ENCODE peak calls at places on chromosomes 7 and 10, in nine cellular contexts. J is GM23248; W is adrenal gland; M is NCI-H2171 treated with DMSO at 0.1 percent for 48 hours; P is NCI-H446; T is fibroblast of pulmonary artery; L is Calu3; O is stimulated activated CD4-positive, alpha-beta T cell treated with anti-CD3 and anti-CD28 coated beads, TNF-alpha, amount 100 ng/mL, for 24 hours; B is caudate nucleus. V is an unnamed sample.

GRCh38 chr10:62068464-62068863 is 167.0 kb downstream of the ARID5B start:
- DNase-seq in P (no peak), L (no peak), T (no peak), M (no peak), B (no peak), W (no peak), J (no peak), O (no peak), V (no peak)

GRCh38 chr10:97422921-97423420 is 3.0 kb upstream of the PGAM1 start:
- DNase-seq in L (no peak), M (no peak), T (peak), J (peak), W (peak), P (no peak), O (peak), B (no peak), V (no peak)

GRCh38 chr10:624605-625334 is 64.7 kb downstream of the DIP2C start:
- DNase-seq in O (no peak), J (peak), W (peak), L (peak), M (peak), B (peak), T (peak), P (no peak), V (no peak)

GRCh38 chr7:82530361-82530760 is 86.8 kb upstream of the CACNA2D1 start:
- DNase-seq in L (no peak), P (no peak), T (peak), W (no peak), M (no peak), O (no peak), J (no peak), B (no peak), V (no peak)

GRCh38 chr10:103181244-103181643 is 11.8 kb downstream of the NT5C2 start:
- DNase-seq in O (no peak), B (no peak), P (no peak), L (no peak), W (no peak), M (peak), T (peak), J (no peak), V (peak)

GRCh38 chr7:38607466-38607865 is 23.7 kb downstream of the AMPH start:
- DNase-seq in B (no peak), P (no peak), O (no peak), L (no peak), J (no peak), T (no peak), W (no peak), M (no peak), V (no peak)

GRCh38 chr10:43264324-43264986 is 2.4 kb downstream of the RASGEF1A start:
- DNase-seq in W (no peak), O (no peak), T (no peak), J (no peak), P (no peak), M (peak), B (no peak), L (no peak), V (no peak)

GRCh38 chr10:121183241-121183640 is 332.1 kb downstream of the WDR11 start:
- DNase-seq in J (no peak), B (no peak), L (no peak), O (no peak), M (peak), W (no peak), P (peak), T (no peak), V (no peak)

GRCh38 chr10:123361832-123362231 is 207.6 kb downstream of the BUB3 start:
- DNase-seq in L (no peak), W (no peak), P (no peak), T (no peak), M (no peak), B (no peak), J (no peak), O (no peak), V (no peak)

GRCh38 chr10:14358886-14359573 is 28.3 kb upstream of the FRMD4A start:
- DNase-seq in B (no peak), J (no peak), L (no peak), O (no peak), W (no peak), T (no peak), P (no peak), M (no peak), V (no peak)

GRCh38 chr10:69626826-69627225 is 3.2 kb upstream of the FAM241B start:
- DNase-seq in B (no peak), M (no peak), J (no peak), W (no peak), P (no peak), L (no peak), T (no peak), O (no peak), V (no peak)

GRCh38 chr7:46440186-46440585 is 519.1 kb upstream of the IGFBP3 start:
- DNase-seq in L (no peak), W (no peak), M (no peak), O (no peak), T (no peak), B (no peak), J (no peak), P (no peak), V (no peak)

GRCh38 chr10:22301193-22301592 is 15.0 kb upstream of the COMMD3 start:
- DNase-seq in T (no peak), J (no peak), M (no peak), P (no peak), L (no peak), O (no peak), W (no peak), B (no peak), V (no peak)

GRCh38 chr7:91330378-91331295 is 66.4 kb downstream of the FZD1 start:
- DNase-seq in J (peak), T (peak), B (no peak), M (no peak), W (no peak), P (no peak), O (no peak), L (no peak), V (no peak)

GRCh38 chr7:143269254-143269653 is 6.0 kb downstream of the GSTK1 start:
- DNase-seq in J (no peak), T (no peak), O (no peak), L (no peak), W (no peak), M (no peak), P (no peak), B (no peak), V (no peak)

GRCh38 chr10:128316327-128316726 is 190.1 kb upstream of the MKI67 start:
- DNase-seq in P (no peak), J (no peak), B (no peak), T (no peak), W (no peak), L (no peak), O (no peak), M (no peak), V (no peak)

GRCh38 chr7:72753781-72754180 is 74.2 kb downstream of the TYW1B start:
- DNase-seq in T (no peak), M (no peak), O (no peak), L (no peak), B (no peak), P (no peak), W (no peak), J (no peak), V (no peak)

GRCh38 chr7:80770675-80771081 is 132.2 kb downstream of the CD36 start:
- DNase-seq in T (no peak), M (no peak), W (no peak), B (no peak), J (no peak), P (no peak), O (no peak), L (no peak), V (no peak)

GRCh38 chr10:34145751-34146150 is 669.3 kb downstream of the PARD3 start:
- DNase-seq in W (no peak), O (no peak), M (no peak), J (peak), T (peak), L (no peak), B (no peak), P (no peak), V (no peak)

GRCh38 chr7:139476139-139476538 is 7.3 kb downstream of the KLRG2 start:
- DNase-seq in W (no peak), L (no peak), T (no peak), O (no peak), M (no peak), J (no peak), P (no peak), B (no peak), V (no peak)

GRCh38 chr7:142582351-142582750 is 166.9 kb upstream of the PRSS1 start:
- DNase-seq in L (no peak), P (no peak), T (no peak), J (no peak), O (no peak), M (no peak), W (no peak), B (no peak), V (no peak)

GRCh38 chr10:96978621-96979154 is 146.6 kb downstream of the LCOR start:
- DNase-seq in P (no peak), W (no peak), B (no peak), L (no peak), O (no peak), J (no peak), T (no peak), M (no peak), V (no peak)

GRCh38 chr10:45040921-45041320 is 40.2 kb downstream of the ZNF22 start:
- DNase-seq in O (no peak), T (peak), W (no peak), M (no peak), P (no peak), L (no peak), J (peak), B (no peak), V (no peak)

GRCh38 chr10:36634916-36635315 is 490.5 kb upstream of the ANKRD30A start:
- DNase-seq in L (no peak), W (no peak), J (peak), O (no peak), M (no peak), P (no peak), T (peak), B (no peak), V (no peak)

GRCh38 chr10:24957624-24958435 is 5.4 kb upstream of the PRTFDC1 start:
- DNase-seq in J (peak), O (no peak), L (no peak), M (no peak), W (no peak), P (peak), T (peak), B (no peak), V (no peak)

GRCh38 chr10:117271427-117271826 is 30.5 kb downstream of the SLC18A2 start:
- DNase-seq in P (no peak), W (no peak), O (no peak), L (no peak), M (no peak), J (peak), T (peak), B (no peak), V (no peak)

GRCh38 chr7:70694909-70695803 is 436.8 kb upstream of the GALNT17 start:
- DNase-seq in M (peak), W (peak), L (no peak), J (peak), O (no peak), T (peak), P (no peak), B (no peak), V (no peak)

GRCh38 chr10:84267503-84268126 is 22.8 kb downstream of the RGR start:
- DNase-seq in W (peak), T (peak), P (no peak), B (no peak), L (peak), O (peak), M (no peak), J (peak), V (peak)

GRCh38 chr10:13942030-13942429 is 355.3 kb downstream of the PRPF18 start:
- DNase-seq in T (no peak), J (no peak), O (no peak), M (no peak), B (no peak), P (no peak), L (no peak), W (no peak), V (no peak)

V was measured in AML-193.